ENCODE peak calls at places on chromosomes 1 and 21, in seven cellular contexts. L, B, E, F, A, G and M are unnamed samples.

GRCh38 chr1:35646043-35646442 is 4.7 kb upstream of the PSMB2 start:
- DNase-seq in F (no peak), G (no peak), E (peak), A (no peak), B (peak), L (no peak), M (no peak)

GRCh38 chr1:74681449-74681848 is 7.9 kb upstream of the ERICH3 start:
- DNase-seq in G (no peak), A (peak), F (no peak), E (no peak), L (no peak), B (no peak), M (no peak)

GRCh38 chr1:209455133-209455532 is 128.4 kb upstream of the CAMK1G start:
- DNase-seq in F (no peak), E (no peak), B (peak), L (peak), G (no peak), A (no peak), M (no peak)

GRCh38 chr1:97898948-97899347 is 21.9 kb downstream of the DPYD start:
- DNase-seq in L (peak), B (peak), F (no peak), E (peak), G (no peak), A (no peak), M (no peak)

GRCh38 chr1:109788695-109789521 is 25.2 kb upstream of the EPS8L3 start:
- DNase-seq in B (no peak), A (peak), G (no peak), F (peak), L (no peak), E (no peak), M (no peak)

GRCh38 chr1:65009724-65010420 is 43.5 kb upstream of the JAK1 start:
- DNase-seq in A (no peak), G (no peak), B (peak), F (no peak), E (no peak), L (no peak), M (no peak)

GRCh38 chr21:42892931-42893660 is at the start of gene NDUFV3:
- DNase-seq in L (peak), F (peak), B (peak), A (peak), G (peak), E (peak), M (peak)

GRCh38 chr21:38955495-38955894 is 149.8 kb downstream of the ETS2 start:
- DNase-seq in E (peak), L (peak), F (no peak), G (no peak), A (no peak), B (peak), M (no peak)

GRCh38 chr1:3954391-3955160 is 54.5 kb upstream of the C1orf174 start:
- DNase-seq in G (no peak), B (no peak), A (no peak), L (no peak), F (no peak), E (no peak), M (no peak)

GRCh38 chr1:39575191-39576015 is 1.2 kb downstream of the PABPC4 start:
- DNase-seq in A (peak), L (no peak), B (peak), E (peak), G (peak), F (peak), M (no peak)

GRCh38 chr1:109610609-109611307 is 8.7 kb downstream of the GNAT2 start:
- DNase-seq in G (no peak), L (no peak), A (no peak), E (peak), F (no peak), B (peak), M (no peak)

GRCh38 chr1:192104852-192105251 is 53.4 kb upstream of the RGS18 start:
- DNase-seq in F (no peak), G (no peak), B (no peak), L (peak), E (peak), A (no peak), M (no peak)

GRCh38 chr1:192903142-192903541 is 94.3 kb downstream of the RGS2 start:
- DNase-seq in L (no peak), F (no peak), E (no peak), B (no peak), G (no peak), A (no peak), M (no peak)

GRCh38 chr1:203274603-203275381 is 30.5 kb upstream of the BTG2 start:
- DNase-seq in B (no peak), L (peak), G (no peak), E (peak), F (peak), A (no peak), M (no peak)

GRCh38 chr1:156627313-156627880 is 8.2 kb downstream of the HAPLN2 start:
- DNase-seq in B (peak), F (no peak), G (no peak), E (peak), A (no peak), L (peak), M (no peak)

GRCh38 chr21:29645666-29646553 is 293.9 kb downstream of the GRIK1 start:
- DNase-seq in L (no peak), A (no peak), B (peak), F (no peak), E (no peak), G (no peak), M (no peak)

GRCh38 chr1:59900640-59901039 is 25.9 kb downstream of the CYP2J2 start:
- DNase-seq in L (no peak), B (peak), E (no peak), A (no peak), F (no peak), G (no peak), M (no peak)

GRCh38 chr1:23951646-23952095 is 8.0 kb upstream of the PNRC2 start:
- DNase-seq in G (no peak), F (no peak), E (peak), B (peak), A (no peak), L (peak), M (no peak)

GRCh38 chr1:185533596-185533995 is 200.6 kb upstream of the HMCN1 start:
- DNase-seq in E (peak), F (no peak), L (no peak), B (no peak), A (no peak), G (no peak), M (no peak)

GRCh38 chr1:110069302-110070281 is 880 bp downstream of the ALX3 start:
- DNase-seq in B (no peak), L (no peak), F (no peak), A (peak), E (no peak), G (no peak), M (no peak)

GRCh38 chr1:237429252-237429651 is 387.3 kb downstream of the RYR2 start:
- DNase-seq in F (no peak), G (no peak), B (no peak), E (no peak), L (no peak), A (no peak), M (no peak)

GRCh38 chr1:244075247-244075722 is 24.2 kb downstream of the ZBTB18 start:
- DNase-seq in A (no peak), L (no peak), B (peak), F (no peak), E (no peak), G (no peak), M (no peak)

GRCh38 chr21:26140185-26140584 is 30.4 kb downstream of the APP start:
- DNase-seq in B (peak), F (peak), A (no peak), E (peak), L (peak), G (no peak), M (no peak)

GRCh38 chr1:89953929-89954328 is 41.0 kb upstream of the ZNF326 start:
- DNase-seq in G (no peak), A (no peak), E (no peak), B (peak), F (no peak), L (no peak), M (no peak)

GRCh38 chr1:93123141-93123783 is 44.2 kb downstream of the MTF2 start:
- DNase-seq in G (no peak), B (no peak), F (no peak), A (no peak), L (no peak), E (no peak), M (no peak)

GRCh38 chr1:151909167-151910149 is at the start of gene THEM4:
- DNase-seq in E (peak), B (peak), L (peak), G (peak), A (peak), F (peak), M (no peak)

GRCh38 chr1:24898909-24899439 is 31.1 kb downstream of the RUNX3 start:
- DNase-seq in A (peak), B (no peak), F (no peak), G (no peak), E (no peak), L (no peak), M (no peak)

GRCh38 chr1:6329392-6329791 is 64.2 kb downstream of the ACOT7 start:
- DNase-seq in G (no peak), F (peak), A (no peak), E (no peak), L (no peak), B (no peak), M (no peak)

GRCh38 chr1:41670558-41670957 is 186.1 kb upstream of the EDN2 start:
- DNase-seq in A (no peak), L (peak), E (peak), B (peak), G (no peak), F (no peak), M (no peak)

GRCh38 chr1:60575326-60575874 is 501.8 kb upstream of the C1orf87 start:
- DNase-seq in B (no peak), F (no peak), A (no peak), L (no peak), G (no peak), E (no peak), M (no peak)

GRCh38 chr1:36134805-36135339 is 9.8 kb upstream of the COL8A2 start:
- DNase-seq in E (peak), F (peak), L (peak), A (peak), G (no peak), B (peak), M (no peak)

GRCh38 chr1:247294282-247294681 is 37.4 kb downstream of the ZNF496 start:
- DNase-seq in A (no peak), L (peak), E (peak), G (no peak), F (no peak), B (peak), M (no peak)

GRCh38 chr1:169160845-169161511 is 54.5 kb downstream of the ATP1B1 start:
- DNase-seq in F (peak), L (peak), G (no peak), B (peak), E (peak), A (no peak), M (no peak)

GRCh38 chr1:221439008-221439733 is 302.7 kb downstream of the DUSP10 start:
- DNase-seq in L (peak), B (peak), A (peak), E (peak), G (peak), F (no peak), M (no peak)

GRCh38 chr1:151537112-151537511 is 3.0 kb upstream of the TUFT1 start:
- DNase-seq in F (no peak), G (no peak), L (peak), A (no peak), B (peak), E (peak), M (no peak)

GRCh38 chr1:56202743-56203142 is 376.6 kb downstream of the PLPP3 start:
- DNase-seq in L (peak), G (no peak), F (peak), E (no peak), A (no peak), B (no peak), M (no peak)

GRCh38 chr21:36454079-36454478 is 25.8 kb downstream of the CLDN14 start:
- DNase-seq in A (no peak), B (no peak), G (no peak), F (no peak), E (no peak), L (no peak), M (no peak)